ENCODE peak calls at places on chromosomes 7 and 10, in four cellular contexts. One of them, this sample, is unnamed.

GRCh38 chr7:75951506-75951905 is 36.6 kb downstream of the POR start:
- DNase-seq in right lobe of liver: no peak
- DNase-seq in heart left ventricle: peak; percentile 82
- DNase-seq in A549: peak; percentile 44
- DNase-seq in this sample: peak; percentile 62

GRCh38 chr10:112807013-112807412 is 143.0 kb upstream of the TCF7L2 start:
- DNase-seq in right lobe of liver: no peak
- DNase-seq in heart left ventricle: no peak
- DNase-seq in A549: no peak
- DNase-seq in this sample: no peak

GRCh38 chr10:59098387-59098786 is 78.1 kb upstream of the PHYHIPL start:
- DNase-seq in right lobe of liver: no peak
- DNase-seq in heart left ventricle: no peak
- DNase-seq in A549: no peak
- DNase-seq in this sample: peak; percentile 29

GRCh38 chr7:131255242-131255641 is 72.4 kb upstream of the MKLN1 start:
- DNase-seq in right lobe of liver: no peak
- DNase-seq in heart left ventricle: no peak
- DNase-seq in A549: no peak
- DNase-seq in this sample: no peak

GRCh38 chr7:115127399-115128021 is 205.6 kb downstream of the MDFIC start:
- DNase-seq in right lobe of liver: no peak
- DNase-seq in heart left ventricle: no peak
- DNase-seq in A549: no peak
- DNase-seq in this sample: no peak

GRCh38 chr10:98338896-98339295 is 70.9 kb upstream of the LOXL4 start:
- DNase-seq in right lobe of liver: no peak
- DNase-seq in heart left ventricle: no peak
- DNase-seq in A549: no peak
- DNase-seq in this sample: no peak

GRCh38 chr7:41915861-41916260 is 213.0 kb upstream of the INHBA start:
- DNase-seq in right lobe of liver: no peak
- DNase-seq in heart left ventricle: no peak
- DNase-seq in A549: no peak
- DNase-seq in this sample: no peak

GRCh38 chr10:85791846-85792532 is 574.6 kb downstream of the GRID1 start:
- DNase-seq in right lobe of liver: no peak
- DNase-seq in heart left ventricle: no peak
- DNase-seq in A549: peak; percentile 16
- DNase-seq in this sample: no peak

GRCh38 chr10:100600218-100600617 is 64.5 kb downstream of the HIF1AN start:
- DNase-seq in right lobe of liver: no peak
- DNase-seq in heart left ventricle: no peak
- DNase-seq in A549: no peak
- DNase-seq in this sample: no peak

GRCh38 chr7:20219446-20220292 is 2.5 kb upstream of the MACC1 start:
- DNase-seq in right lobe of liver: peak; percentile 66
- DNase-seq in heart left ventricle: peak; percentile 76
- DNase-seq in A549: peak; percentile 39
- DNase-seq in this sample: peak; percentile 84
- TF ChIP-seq POLR2A in right lobe of liver: no peak
- TF ChIP-seq POLR2A in heart left ventricle: no peak
- TF ChIP-seq POLR2A in A549: no peak
- TF ChIP-seq POLR2A in this sample: peak; percentile 50

DNA sequence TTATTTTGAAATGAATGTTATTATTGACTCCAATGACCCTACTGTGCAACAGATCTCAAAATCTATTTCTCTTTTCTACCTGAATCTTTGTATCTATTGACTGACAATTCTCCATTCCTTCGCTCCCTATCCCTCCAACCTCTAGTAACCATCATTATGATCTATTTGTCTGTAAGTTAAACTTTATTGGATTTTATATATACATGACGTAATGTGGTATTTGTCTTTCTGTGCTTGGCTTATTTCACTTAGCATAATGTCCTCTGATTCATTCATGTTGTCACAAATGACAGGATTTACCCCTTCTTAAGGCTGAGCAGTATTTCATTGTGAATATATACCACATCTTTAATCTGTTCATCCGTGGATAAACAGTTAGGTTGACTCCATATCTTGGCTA is 200.4 kb upstream of the SORCS1 start:
- DNase-seq in right lobe of liver: no peak
- DNase-seq in heart left ventricle: no peak
- DNase-seq in A549: no peak
- DNase-seq in this sample: no peak
- H3K9me3 ChIP-seq in right lobe of liver: no peaks in the 10 kb centered on the region
- H3K9me3 ChIP-seq in heart left ventricle: no peaks in the 10 kb centered on the region
- H3K9me3 ChIP-seq in A549: peaks cover 2% of the 10 kb centered on the region
- H3K9me3 ChIP-seq in this sample: no peaks in the 10 kb centered on the region

GRCh38 chr7:123771846-123772245 is 23.0 kb upstream of the WASL start:
- DNase-seq in right lobe of liver: no peak
- DNase-seq in heart left ventricle: no peak
- DNase-seq in A549: no peak
- DNase-seq in this sample: no peak

GRCh38 chr7:123772652-123773051 is 23.8 kb upstream of the WASL start:
- DNase-seq in right lobe of liver: no peak
- DNase-seq in heart left ventricle: no peak
- DNase-seq in A549: no peak
- DNase-seq in this sample: no peak

GRCh38 chr7:123774498-123774897 is 25.7 kb upstream of the WASL start:
- DNase-seq in right lobe of liver: no peak
- DNase-seq in heart left ventricle: no peak
- DNase-seq in A549: no peak
- DNase-seq in this sample: no peak

GRCh38 chr7:123771256-123771655 is 22.5 kb upstream of the WASL start:
- DNase-seq in right lobe of liver: no peak
- DNase-seq in heart left ventricle: no peak
- DNase-seq in A549: no peak
- DNase-seq in this sample: no peak

GRCh38 chr7:123773499-123773898 is 24.7 kb upstream of the WASL start:
- DNase-seq in right lobe of liver: no peak
- DNase-seq in heart left ventricle: no peak
- DNase-seq in A549: peak; percentile 27
- DNase-seq in this sample: no peak
- TF ChIP-seq POLR2A in right lobe of liver: no peak
- TF ChIP-seq POLR2A in heart left ventricle: no peak
- TF ChIP-seq POLR2A in A549: no peak
- TF ChIP-seq POLR2A in this sample: no peak

GRCh38 chr7:116443101-116443523 is 56.4 kb upstream of the CAV2 start:
- DNase-seq in right lobe of liver: no peak
- DNase-seq in heart left ventricle: no peak
- DNase-seq in A549: peak; percentile 93
- DNase-seq in this sample: no peak
- H3K9me3 ChIP-seq in right lobe of liver: no peaks in the 10 kb centered on the region
- H3K9me3 ChIP-seq in heart left ventricle: no peaks in the 10 kb centered on the region
- H3K9me3 ChIP-seq in A549: no peaks in the 10 kb centered on the region
- H3K9me3 ChIP-seq in this sample: no peaks in the 10 kb centered on the region

GRCh38 chr10:25633542-25633941 is 300.5 kb upstream of the MYO3A start:
- DNase-seq in right lobe of liver: no peak
- DNase-seq in heart left ventricle: no peak
- DNase-seq in A549: no peak
- DNase-seq in this sample: no peak

GRCh38 chr10:25627606-25628005 is 306.4 kb upstream of the MYO3A start:
- DNase-seq in right lobe of liver: no peak
- DNase-seq in heart left ventricle: no peak
- DNase-seq in A549: no peak
- DNase-seq in this sample: no peak

GRCh38 chr10:25631471-25631870 is 302.6 kb upstream of the MYO3A start:
- DNase-seq in right lobe of liver: no peak
- DNase-seq in heart left ventricle: no peak
- DNase-seq in A549: no peak
- DNase-seq in this sample: no peak

GRCh38 chr10:25632802-25633201 is 301.2 kb upstream of the MYO3A start:
- DNase-seq in right lobe of liver: no peak
- DNase-seq in heart left ventricle: no peak
- DNase-seq in A549: no peak
- DNase-seq in this sample: no peak

DNA sequence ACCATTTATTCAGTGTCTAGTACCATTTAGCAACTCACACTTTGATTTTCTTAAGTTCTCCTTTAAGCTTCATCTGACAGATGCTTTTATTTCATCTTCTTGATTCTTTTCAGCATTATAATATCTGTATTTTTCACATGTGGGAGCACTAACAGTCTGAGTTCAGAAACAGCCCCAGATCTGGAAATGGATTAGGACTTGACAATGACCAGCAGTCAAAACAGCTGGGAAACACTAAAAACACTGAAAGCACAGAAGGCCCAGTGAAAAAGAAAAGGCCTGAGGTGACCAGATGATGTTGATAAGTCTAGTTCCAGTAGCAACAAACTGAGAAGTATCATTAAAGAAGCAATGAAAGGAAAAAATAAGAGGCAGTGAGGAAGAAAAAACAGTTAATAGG is 304.7 kb upstream of the MYO3A start:
- DNase-seq in right lobe of liver: no peak
- DNase-seq in heart left ventricle: no peak
- DNase-seq in A549: no peak
- DNase-seq in this sample: no peak
- TF ChIP-seq POLR2A in right lobe of liver: no peak
- TF ChIP-seq POLR2A in heart left ventricle: no peak
- TF ChIP-seq POLR2A in A549: no peak
- TF ChIP-seq POLR2A in this sample: no peak

DNA sequence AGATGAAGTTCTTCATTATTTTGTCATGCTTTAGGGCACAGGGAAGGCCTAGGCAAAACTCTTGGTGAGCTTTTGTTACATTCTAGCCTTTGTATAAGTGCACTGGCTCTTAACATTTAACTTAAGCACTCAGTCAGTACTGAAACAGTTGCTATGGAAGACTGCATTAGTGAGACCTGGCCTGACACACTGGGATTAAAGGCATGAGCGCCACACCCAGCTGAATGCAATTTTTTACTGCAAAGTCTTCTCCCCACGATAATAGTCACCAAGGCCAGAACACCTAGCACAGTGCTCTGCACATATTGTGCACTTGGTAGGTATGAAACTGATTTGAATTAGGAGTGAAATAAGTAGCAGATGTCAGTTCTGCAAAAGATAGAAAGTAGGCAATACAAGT is 41.2 kb upstream of the ZNF138 start:
- DNase-seq in right lobe of liver: no peak
- DNase-seq in heart left ventricle: no peak
- DNase-seq in A549: no peak
- DNase-seq in this sample: no peak
- H3K9me3 ChIP-seq in right lobe of liver: no peaks in the 10 kb centered on the region
- H3K9me3 ChIP-seq in heart left ventricle: peaks cover 7% of the 10 kb centered on the region
- H3K9me3 ChIP-seq in A549: peaks cover 4% of the 10 kb centered on the region
- H3K9me3 ChIP-seq in this sample: no peaks in the 10 kb centered on the region

DNA sequence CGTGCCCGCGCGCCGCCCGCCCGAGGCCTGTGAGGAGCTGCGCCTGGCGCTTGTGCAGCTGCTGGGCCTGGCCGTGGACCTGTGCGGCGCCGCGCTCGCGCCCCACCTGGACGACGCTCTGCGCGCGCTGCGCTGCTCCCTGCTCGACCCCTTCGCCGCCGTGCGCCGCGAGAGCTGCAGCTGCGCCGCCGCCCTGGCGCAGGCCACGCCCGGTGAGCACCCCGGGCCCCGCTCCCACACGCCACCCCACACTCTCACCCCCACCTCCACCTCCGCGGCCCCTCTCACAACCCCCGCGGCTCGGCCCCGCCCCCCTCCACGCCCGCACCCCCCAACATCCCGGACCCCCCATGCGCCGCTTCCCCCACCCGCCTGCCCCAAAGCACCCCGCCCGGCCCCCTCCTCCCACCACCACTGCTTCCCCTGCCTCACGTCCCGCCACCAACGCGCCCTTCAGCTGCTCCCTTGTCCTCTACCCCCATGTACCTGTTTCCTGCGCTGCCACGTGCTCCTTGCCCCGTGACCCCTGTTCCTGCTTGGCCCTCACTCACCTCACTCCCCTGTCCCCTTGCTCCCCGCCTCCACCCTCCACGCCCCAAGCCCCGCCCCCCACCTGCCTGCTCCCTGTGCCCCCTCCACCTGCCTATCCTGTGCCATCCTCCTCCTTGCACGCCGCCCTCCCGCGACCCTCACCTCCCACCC is at the start of gene PRKAR1B:
- DNase-seq in right lobe of liver: no peak
- DNase-seq in heart left ventricle: no peak
- DNase-seq in A549: peak; percentile 32
- DNase-seq in this sample: peak; percentile 37
- TF ChIP-seq POLR2A in right lobe of liver: no peak
- TF ChIP-seq POLR2A in heart left ventricle: no peak
- TF ChIP-seq POLR2A in A549: peak; percentile 49
- TF ChIP-seq POLR2A in this sample: no peak

GRCh38 chr10:21825345-21825744 is 178.2 kb downstream of the DNAJC1 start:
- DNase-seq in right lobe of liver: no peak
- DNase-seq in heart left ventricle: no peak
- DNase-seq in A549: peak; percentile 28
- DNase-seq in this sample: no peak

GRCh38 chr10:21823617-21824016 is 179.9 kb downstream of the DNAJC1 start:
- DNase-seq in right lobe of liver: no peak
- DNase-seq in heart left ventricle: no peak
- DNase-seq in A549: no peak
- DNase-seq in this sample: no peak

GRCh38 chr10:21824409-21824808 is 179.1 kb downstream of the DNAJC1 start:
- DNase-seq in right lobe of liver: no peak
- DNase-seq in heart left ventricle: no peak
- DNase-seq in A549: no peak
- DNase-seq in this sample: no peak

GRCh38 chr10:21827308-21827707 is 176.2 kb downstream of the DNAJC1 start:
- DNase-seq in right lobe of liver: no peak
- DNase-seq in heart left ventricle: no peak
- DNase-seq in A549: no peak
- DNase-seq in this sample: no peak

GRCh38 chr10:21826725-21827124 is 176.8 kb downstream of the DNAJC1 start:
- DNase-seq in right lobe of liver: no peak
- DNase-seq in heart left ventricle: no peak
- DNase-seq in A549: no peak
- DNase-seq in this sample: no peak
- H3K9me3 ChIP-seq in right lobe of liver: peaks cover 2% of the 10 kb centered on the region
- H3K9me3 ChIP-seq in heart left ventricle: peaks cover 71% of the 10 kb centered on the region
- H3K9me3 ChIP-seq in A549: peaks cover 52% of the 10 kb centered on the region
- H3K9me3 ChIP-seq in this sample: peaks cover 41% of the 10 kb centered on the region